ENCODE peak calls at places on chromosomes 13 and 19, in eight cellular contexts. T, Y, Q, P, A, O, U and K are unnamed samples.

GRCh38 chr13:38844581-38844980 is 146.1 kb downstream of the STOML3 start:
- DNase-seq in T (no peak), Q (no peak), Y (no peak), A (no peak), P (no peak), O (no peak), U (no peak), K (no peak)

GRCh38 chr19:19595171-19595701 is 23.3 kb downstream of the PBX4 start:
- DNase-seq in O (peak; percentile 70), U (no peak), Y (no peak), P (peak; percentile 57), A (no peak), Q (no peak), T (no peak), K (no peak)

GRCh38 chr19:39941615-39942507 is 7.4 kb upstream of the FCGBP start:
- DNase-seq in Q (no peak), T (no peak), Y (no peak), A (no peak), O (no peak), P (peak; percentile 28), U (peak; percentile 6), K (no peak)

GRCh38 chr19:15453091-15453498 is 3.3 kb upstream of the WIZ start:
- DNase-seq in Q (no peak), T (no peak), Y (peak; percentile 64), A (no peak), P (no peak), U (no peak), O (no peak), K (no peak)

GRCh38 chr13:25300861-25301346 is 521 bp upstream of the NUP58 start:
- DNase-seq in U (no peak), Q (no peak), A (peak; percentile 24), O (no peak), P (peak; percentile 42), Y (peak; percentile 48), T (no peak), K (peak; percentile 39)

GRCh38 chr19:33794578-33795369 is 1.9 kb upstream of the KCTD15 start:
- DNase-seq in Q (no peak), O (no peak), Y (peak; percentile 69), P (no peak), T (no peak), U (peak; percentile 26), A (peak; percentile 40), K (peak; percentile 40)

GRCh38 chr19:52170304-52170703 is 1.1 kb downstream of the ZNF836 start:
- DNase-seq in Y (peak; percentile 20), T (no peak), U (no peak), P (no peak), Q (no peak), A (no peak), O (no peak), K (no peak)

GRCh38 chr13:48962281-48962680 is 13.4 kb upstream of the FNDC3A start:
- DNase-seq in Q (no peak), T (no peak), Y (no peak), U (no peak), P (peak; percentile 37), A (no peak), O (no peak), K (no peak)

GRCh38 chr13:49220035-49220855 is at the start of gene MLNR:
- DNase-seq in U (peak; percentile 35), Y (peak; percentile 76), P (no peak), Q (no peak), T (no peak), A (no peak), O (no peak), K (no peak)

GRCh38 chr13:112901951-112902651 is 66.9 kb upstream of the MCF2L start:
- DNase-seq in A (peak; percentile 9), Q (peak; percentile 52), U (no peak), O (no peak), P (no peak), Y (no peak), T (no peak), K (no peak)

GRCh38 chr13:41496420-41497234 is 39.3 kb downstream of the RGCC start:
- DNase-seq in T (no peak), O (no peak), Q (no peak), U (no peak), Y (no peak), P (no peak), A (no peak), K (no peak)

GRCh38 chr19:41332000-41332399 is 21.7 kb downstream of the TGFB1 start:
- DNase-seq in Q (no peak), A (no peak), U (no peak), Y (no peak), O (no peak), T (no peak), P (no peak), K (no peak)
- H3K4me1 ChIP-seq in Q (peaks cover 5% of the 10 kb centered on the region), A (peaks cover 40% of the 10 kb centered on the region), U (peaks cover 4% of the 10 kb centered on the region), Y (peaks cover 23% of the 10 kb centered on the region), O (peaks cover 12% of the 10 kb centered on the region), T (peaks cover 10% of the 10 kb centered on the region), P (peaks cover 21% of the 10 kb centered on the region), K (peaks cover 3% of the 10 kb centered on the region)

GRCh38 chr19:46107371-46107770 is 17.1 kb downstream of the IGFL3 start:
- DNase-seq in Y (no peak), P (no peak), A (no peak), U (no peak), Q (no peak), T (no peak), O (no peak), K (no peak)
- H3K27ac ChIP-seq in Y (no peak overlapping the region), P (no peak overlapping the region), A (no peak overlapping the region), U (no peak overlapping the region), Q (peak overlapping the region; percentile 66), T (no peak overlapping the region), O (no peak overlapping the region), K (no peak overlapping the region)

GRCh38 chr13:50521191-50521590 is 322.3 kb downstream of the DLEU7 start:
- DNase-seq in Y (no peak), U (no peak), A (no peak), P (no peak), O (no peak), T (no peak), Q (no peak), K (no peak)
- H3K4me3 ChIP-seq in Y (no peak overlapping the region), U (no peak overlapping the region), A (no peak overlapping the region), P (no peak overlapping the region), O (no peak overlapping the region), T (no peak overlapping the region), Q (no peak overlapping the region), K (no peak overlapping the region)

GRCh38 chr19:3537101-3537437 is 1.9 kb upstream of the TEKTIP1 start:
- DNase-seq in Q (no peak), U (no peak), T (no peak), A (no peak), O (no peak), P (no peak), Y (no peak), K (no peak)

GRCh38 chr19:3538258-3538929 is 580 bp upstream of the TEKTIP1 start:
- DNase-seq in P (no peak), T (no peak), A (no peak), Y (no peak), O (no peak), U (no peak), Q (no peak), K (no peak)

GRCh38 chr19:3538965-3539742 is at the start of gene TEKTIP1:
- DNase-seq in Y (peak; percentile 51), A (no peak), P (no peak), T (no peak), Q (no peak), O (no peak), U (no peak), K (no peak)

GRCh38 chr19:3536429-3537100 is 2.4 kb upstream of the TEKTIP1 start:
- DNase-seq in A (peak; percentile 45), Y (no peak), O (no peak), T (no peak), U (no peak), Q (no peak), P (no peak), K (no peak)

GRCh38 chr19:3537438-3538240 is 1.3 kb upstream of the TEKTIP1 start:
- DNase-seq in Q (no peak), Y (no peak), U (no peak), O (no peak), T (no peak), A (no peak), P (no peak), K (no peak)
- H3K4me1 ChIP-seq in Q (peaks cover 13% of the 10 kb centered on the region), Y (no peaks in the 10 kb centered on the region), U (peaks cover 8% of the 10 kb centered on the region), O (no peaks in the 10 kb centered on the region), T (no peaks in the 10 kb centered on the region), A (peaks cover 8% of the 10 kb centered on the region), P (no peaks in the 10 kb centered on the region), K (no peaks in the 10 kb centered on the region)

GRCh38 chr19:5951338-5951861 is 26.5 kb downstream of the RANBP3 start:
- DNase-seq in U (no peak), P (no peak), O (no peak), A (no peak), Q (no peak), T (no peak), Y (peak; percentile 63), K (no peak)
- H3K27ac ChIP-seq in U (no peak overlapping the region), P (no peak overlapping the region), O (no peak overlapping the region), A (peak overlapping the region; percentile 84), Q (no peak overlapping the region), T (peak overlapping the region; percentile 4), Y (peak overlapping the region; percentile 62), K (no peak overlapping the region)

GRCh38 chr13:30565658-30566057 is 52.1 kb upstream of the USPL1 start:
- DNase-seq in A (no peak), U (no peak), Q (no peak), O (no peak), T (no peak), Y (no peak), P (no peak), K (no peak)

GRCh38 chr13:30564489-30564888 is 53.2 kb upstream of the USPL1 start:
- DNase-seq in P (no peak), Q (no peak), A (no peak), Y (no peak), T (no peak), O (no peak), U (no peak), K (no peak)

GRCh38 chr13:30567072-30567471 is 50.6 kb upstream of the USPL1 start:
- DNase-seq in A (no peak), O (no peak), P (no peak), T (no peak), Q (no peak), Y (no peak), U (no peak), K (no peak)

GRCh38 chr13:30572859-30573275 is 44.9 kb upstream of the USPL1 start:
- DNase-seq in P (no peak), O (no peak), A (no peak), U (no peak), Y (peak; percentile 47), Q (no peak), T (no peak), K (no peak)

DNA sequence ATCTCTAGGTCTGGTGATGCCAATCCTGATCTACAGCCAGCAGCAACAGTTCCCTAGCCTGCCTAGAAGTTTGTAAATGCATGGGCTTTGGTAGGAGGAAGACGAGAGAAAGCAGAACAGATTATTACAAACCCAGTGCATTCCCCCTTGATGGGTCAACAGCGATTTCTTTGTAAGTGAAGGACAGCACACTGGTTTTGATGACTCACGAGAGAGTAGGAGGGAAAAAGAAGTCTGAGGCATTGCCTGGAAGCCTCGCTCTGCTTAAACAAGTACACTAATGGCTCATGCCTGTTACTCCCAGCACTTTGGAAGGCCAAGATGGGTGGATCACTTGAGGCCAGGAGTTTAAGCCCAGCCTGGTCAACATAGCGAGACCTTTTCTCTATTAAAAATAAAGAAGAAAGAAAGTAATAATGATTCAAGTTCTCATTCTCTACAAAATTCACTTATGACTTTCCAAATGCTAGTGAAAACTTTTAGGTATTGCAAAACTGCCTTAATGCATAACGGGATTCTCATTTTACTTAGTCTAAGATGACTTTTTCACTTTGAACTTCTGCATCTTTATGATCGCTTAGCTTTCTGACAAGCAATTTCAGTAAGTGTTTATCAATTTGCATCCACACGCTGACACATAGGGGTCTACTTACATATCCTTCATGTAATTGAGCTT is 47.7 kb upstream of the USPL1 start:
- DNase-seq in T (peak; percentile 69), U (no peak), Y (peak; percentile 17), Q (no peak), A (no peak), O (peak; percentile 40), P (no peak), K (no peak)
- H3K4me3 ChIP-seq in T (no peak overlapping the region), U (no peak overlapping the region), Y (no peak overlapping the region), Q (no peak overlapping the region), A (no peak overlapping the region), O (no peak overlapping the region), P (no peak overlapping the region), K (no peak overlapping the region)